ENCODE peak calls at places on chromosomes 1 and 21, in six cellular contexts. One of them, this sample, is unnamed.

GRCh38 chr1:109193653-109194590 is 19.8 kb upstream of the SARS1 start:
- DNase-seq in substantia nigra: no peak
- DNase-seq in GOT3: no peak
- DNase-seq in activated CD4-positive, alpha-beta T cell treated with anti-CD3 and anti-CD28 coated beads for 36 hours: peak
- DNase-seq in A172: peak
- DNase-seq in natural killer cell treated with Interleukin-12 subunit alpha and Interleukin-12 subunit beta and Interleukin-15 and Interleukin-18, amount 100 ng/mL, for 72 hours: peak
- DNase-seq in this sample: no peak

GRCh38 chr21:31730687-31731111 is 1.2 kb downstream of the SCAF4 start:
- DNase-seq in GOT3: no peak
- DNase-seq in natural killer cell treated with Interleukin-12 subunit alpha and Interleukin-12 subunit beta and Interleukin-15 and Interleukin-18, amount 100 ng/mL, for 72 hours: no peak
- DNase-seq in A172: peak
- DNase-seq in activated CD4-positive, alpha-beta T cell treated with anti-CD3 and anti-CD28 coated beads for 36 hours: peak
- DNase-seq in substantia nigra: no peak
- DNase-seq in this sample: peak

GRCh38 chr1:168960595-168960994 is 145.9 kb upstream of the ATP1B1 start:
- DNase-seq in GOT3: no peak
- DNase-seq in activated CD4-positive, alpha-beta T cell treated with anti-CD3 and anti-CD28 coated beads for 36 hours: no peak
- DNase-seq in A172: peak
- DNase-seq in natural killer cell treated with Interleukin-12 subunit alpha and Interleukin-12 subunit beta and Interleukin-15 and Interleukin-18, amount 100 ng/mL, for 72 hours: no peak
- DNase-seq in substantia nigra: peak
- DNase-seq in this sample: peak

GRCh38 chr1:6762060-6762459 is 23.2 kb upstream of the CAMTA1 start:
- DNase-seq in natural killer cell treated with Interleukin-12 subunit alpha and Interleukin-12 subunit beta and Interleukin-15 and Interleukin-18, amount 100 ng/mL, for 72 hours: no peak
- DNase-seq in GOT3: no peak
- DNase-seq in A172: no peak
- DNase-seq in substantia nigra: no peak
- DNase-seq in activated CD4-positive, alpha-beta T cell treated with anti-CD3 and anti-CD28 coated beads for 36 hours: no peak
- DNase-seq in this sample: no peak

GRCh38 chr1:80876035-80876434 is 924.7 kb upstream of the ADGRL2 start:
- DNase-seq in GOT3: no peak
- DNase-seq in A172: no peak
- DNase-seq in activated CD4-positive, alpha-beta T cell treated with anti-CD3 and anti-CD28 coated beads for 36 hours: no peak
- DNase-seq in natural killer cell treated with Interleukin-12 subunit alpha and Interleukin-12 subunit beta and Interleukin-15 and Interleukin-18, amount 100 ng/mL, for 72 hours: no peak
- DNase-seq in substantia nigra: no peak
- DNase-seq in this sample: no peak

GRCh38 chr1:4010284-4010683 is 110.2 kb upstream of the C1orf174 start:
- DNase-seq in GOT3: no peak
- DNase-seq in activated CD4-positive, alpha-beta T cell treated with anti-CD3 and anti-CD28 coated beads for 36 hours: no peak
- DNase-seq in natural killer cell treated with Interleukin-12 subunit alpha and Interleukin-12 subunit beta and Interleukin-15 and Interleukin-18, amount 100 ng/mL, for 72 hours: no peak
- DNase-seq in A172: no peak
- DNase-seq in substantia nigra: no peak
- DNase-seq in this sample: peak

GRCh38 chr1:43716559-43717281 is 9.4 kb downstream of the ST3GAL3 start:
- DNase-seq in natural killer cell treated with Interleukin-12 subunit alpha and Interleukin-12 subunit beta and Interleukin-15 and Interleukin-18, amount 100 ng/mL, for 72 hours: no peak
- DNase-seq in GOT3: no peak
- DNase-seq in substantia nigra: no peak
- DNase-seq in A172: no peak
- DNase-seq in activated CD4-positive, alpha-beta T cell treated with anti-CD3 and anti-CD28 coated beads for 36 hours: no peak
- DNase-seq in this sample: no peak

GRCh38 chr1:85582687-85583354 is 2.3 kb downstream of the CCN1 start:
- DNase-seq in GOT3: no peak
- DNase-seq in natural killer cell treated with Interleukin-12 subunit alpha and Interleukin-12 subunit beta and Interleukin-15 and Interleukin-18, amount 100 ng/mL, for 72 hours: no peak
- DNase-seq in A172: peak
- DNase-seq in substantia nigra: no peak
- DNase-seq in activated CD4-positive, alpha-beta T cell treated with anti-CD3 and anti-CD28 coated beads for 36 hours: no peak
- DNase-seq in this sample: no peak

GRCh38 chr21:42514883-42515228 is 1.2 kb downstream of the SLC37A1 start:
- DNase-seq in activated CD4-positive, alpha-beta T cell treated with anti-CD3 and anti-CD28 coated beads for 36 hours: no peak
- DNase-seq in GOT3: no peak
- DNase-seq in substantia nigra: no peak
- DNase-seq in natural killer cell treated with Interleukin-12 subunit alpha and Interleukin-12 subunit beta and Interleukin-15 and Interleukin-18, amount 100 ng/mL, for 72 hours: no peak
- DNase-seq in A172: no peak
- DNase-seq in this sample: no peak